ENCODE peak calls at places on chromosomes 7 and 10, in five cellular contexts. One of them, this sample, is unnamed.

GRCh38 chr10:109852004-109852717 is 71.2 kb downstream of the XPNPEP1 start:
- DNase-seq in A172: peak
- DNase-seq in ACHN: peak
- DNase-seq in stimulated activated naive CD8-positive, alpha-beta T cell treated with anti-CD3 and anti-CD28 coated beads, Interleukin-15, Interleukin-2, amounts not matched to agents 100 U/mL and 50 U/mL, for 24 hours: peak
- DNase-seq in HT1080: peak
- DNase-seq in this sample: peak

GRCh38 chr7:139772115-139772514 is 5.7 kb downstream of the HIPK2 start:
- DNase-seq in A172: no peak
- DNase-seq in ACHN: no peak
- DNase-seq in stimulated activated naive CD8-positive, alpha-beta T cell treated with anti-CD3 and anti-CD28 coated beads, Interleukin-15, Interleukin-2, amounts not matched to agents 100 U/mL and 50 U/mL, for 24 hours: no peak
- DNase-seq in HT1080: no peak
- DNase-seq in this sample: no peak

GRCh38 chr10:10213237-10213636 is 804.4 kb upstream of the CELF2 start:
- DNase-seq in A172: no peak
- DNase-seq in ACHN: no peak
- DNase-seq in stimulated activated naive CD8-positive, alpha-beta T cell treated with anti-CD3 and anti-CD28 coated beads, Interleukin-15, Interleukin-2, amounts not matched to agents 100 U/mL and 50 U/mL, for 24 hours: no peak
- DNase-seq in HT1080: no peak
- DNase-seq in this sample: no peak

GRCh38 chr10:77889277-77889903 is 37.2 kb downstream of the DLG5 start:
- DNase-seq in A172: peak
- DNase-seq in ACHN: no peak
- DNase-seq in stimulated activated naive CD8-positive, alpha-beta T cell treated with anti-CD3 and anti-CD28 coated beads, Interleukin-15, Interleukin-2, amounts not matched to agents 100 U/mL and 50 U/mL, for 24 hours: no peak
- DNase-seq in HT1080: no peak
- DNase-seq in this sample: no peak

GRCh38 chr10:79018591-79019011 is 50.2 kb upstream of the ZMIZ1 start:
- DNase-seq in A172: peak
- DNase-seq in ACHN: no peak
- DNase-seq in stimulated activated naive CD8-positive, alpha-beta T cell treated with anti-CD3 and anti-CD28 coated beads, Interleukin-15, Interleukin-2, amounts not matched to agents 100 U/mL and 50 U/mL, for 24 hours: no peak
- DNase-seq in HT1080: peak
- DNase-seq in this sample: no peak

GRCh38 chr7:23115991-23116390 is 10.4 kb downstream of the KLHL7 start:
- DNase-seq in A172: no peak
- DNase-seq in ACHN: no peak
- DNase-seq in stimulated activated naive CD8-positive, alpha-beta T cell treated with anti-CD3 and anti-CD28 coated beads, Interleukin-15, Interleukin-2, amounts not matched to agents 100 U/mL and 50 U/mL, for 24 hours: no peak
- DNase-seq in HT1080: no peak
- DNase-seq in this sample: no peak

GRCh38 chr10:118545381-118545780 is 50.1 kb downstream of the PRLHR start:
- DNase-seq in A172: no peak
- DNase-seq in ACHN: no peak
- DNase-seq in stimulated activated naive CD8-positive, alpha-beta T cell treated with anti-CD3 and anti-CD28 coated beads, Interleukin-15, Interleukin-2, amounts not matched to agents 100 U/mL and 50 U/mL, for 24 hours: no peak
- DNase-seq in HT1080: no peak
- DNase-seq in this sample: no peak

GRCh38 chr7:130852867-130853266 is 118.9 kb upstream of the KLF14 start:
- DNase-seq in A172: no peak
- DNase-seq in ACHN: no peak
- DNase-seq in stimulated activated naive CD8-positive, alpha-beta T cell treated with anti-CD3 and anti-CD28 coated beads, Interleukin-15, Interleukin-2, amounts not matched to agents 100 U/mL and 50 U/mL, for 24 hours: no peak
- DNase-seq in HT1080: no peak
- DNase-seq in this sample: no peak

This sample was measured in effector CD4-positive, alpha-beta T cell.